ENCODE peak calls at places on chromosomes 3 and 15, in ten cellular contexts. One of them, this sample, is unnamed.

GRCh38 chr15:42191610-42192346 is 16.3 kb downstream of the VPS39 start:
- DNase-seq in right atrium auricular region: no peak
- DNase-seq in mesenchymal stem cell: no peak
- DNase-seq in iPS DF 6.9: no peak
- DNase-seq in fibroblast of lung: no peak
- DNase-seq in CD8-positive, alpha-beta memory T cell: no peak
- DNase-seq in naive thymus-derived CD4-positive, alpha-beta T cell: no peak
- DNase-seq in endothelial cell of umbilical vein: no peak
- DNase-seq in CD8-positive, alpha-beta T cell: no peak
- DNase-seq in uterus: no peak
- DNase-seq in this sample: no peak

GRCh38 chr3:175386630-175387029 is 527.5 kb downstream of the NAALADL2 start:
- DNase-seq in CD8-positive, alpha-beta T cell: no peak
- DNase-seq in iPS DF 6.9: no peak
- DNase-seq in CD8-positive, alpha-beta memory T cell: no peak
- DNase-seq in mesenchymal stem cell: peak; percentile 90
- DNase-seq in right atrium auricular region: no peak
- DNase-seq in fibroblast of lung: peak; percentile 99
- DNase-seq in endothelial cell of umbilical vein: peak; percentile 73
- DNase-seq in uterus: no peak
- DNase-seq in naive thymus-derived CD4-positive, alpha-beta T cell: no peak
- DNase-seq in this sample: peak; percentile 89

GRCh38 chr3:133531981-133532380 is 41.5 kb upstream of the CDV3 start:
- DNase-seq in CD8-positive, alpha-beta memory T cell: no peak
- DNase-seq in iPS DF 6.9: no peak
- DNase-seq in mesenchymal stem cell: peak; percentile 76
- DNase-seq in endothelial cell of umbilical vein: peak; percentile 67
- DNase-seq in fibroblast of lung: peak; percentile 94
- DNase-seq in uterus: no peak
- DNase-seq in CD8-positive, alpha-beta T cell: no peak
- DNase-seq in right atrium auricular region: no peak
- DNase-seq in naive thymus-derived CD4-positive, alpha-beta T cell: no peak
- DNase-seq in this sample: no peak

GRCh38 chr15:59300618-59301139 is 72.0 kb downstream of the MYO1E start:
- DNase-seq in mesenchymal stem cell: no peak
- DNase-seq in fibroblast of lung: no peak
- DNase-seq in naive thymus-derived CD4-positive, alpha-beta T cell: no peak
- DNase-seq in CD8-positive, alpha-beta T cell: peak; percentile 26
- DNase-seq in CD8-positive, alpha-beta memory T cell: no peak
- DNase-seq in uterus: peak; percentile 36
- DNase-seq in iPS DF 6.9: no peak
- DNase-seq in endothelial cell of umbilical vein: no peak
- DNase-seq in right atrium auricular region: no peak
- DNase-seq in this sample: no peak

GRCh38 chr3:187773233-187773962 is 28.1 kb upstream of the BCL6 start:
- DNase-seq in naive thymus-derived CD4-positive, alpha-beta T cell: no peak
- DNase-seq in iPS DF 6.9: no peak
- DNase-seq in uterus: no peak
- DNase-seq in CD8-positive, alpha-beta memory T cell: no peak
- DNase-seq in CD8-positive, alpha-beta T cell: no peak
- DNase-seq in endothelial cell of umbilical vein: no peak
- DNase-seq in right atrium auricular region: no peak
- DNase-seq in fibroblast of lung: no peak
- DNase-seq in mesenchymal stem cell: no peak
- DNase-seq in this sample: no peak

GRCh38 chr3:126170073-126170916 is 10.1 kb downstream of the ALDH1L1 start:
- DNase-seq in mesenchymal stem cell: no peak
- DNase-seq in endothelial cell of umbilical vein: no peak
- DNase-seq in fibroblast of lung: no peak
- DNase-seq in CD8-positive, alpha-beta T cell: no peak
- DNase-seq in CD8-positive, alpha-beta memory T cell: no peak
- DNase-seq in naive thymus-derived CD4-positive, alpha-beta T cell: no peak
- DNase-seq in uterus: no peak
- DNase-seq in iPS DF 6.9: no peak
- DNase-seq in right atrium auricular region: no peak
- DNase-seq in this sample: peak; percentile 39

GRCh38 chr3:126931806-126932187 is 51.1 kb upstream of the PLXNA1 start:
- DNase-seq in uterus: no peak
- DNase-seq in endothelial cell of umbilical vein: no peak
- DNase-seq in fibroblast of lung: no peak
- DNase-seq in naive thymus-derived CD4-positive, alpha-beta T cell: no peak
- DNase-seq in mesenchymal stem cell: no peak
- DNase-seq in CD8-positive, alpha-beta T cell: no peak
- DNase-seq in iPS DF 6.9: no peak
- DNase-seq in right atrium auricular region: no peak
- DNase-seq in CD8-positive, alpha-beta memory T cell: no peak
- DNase-seq in this sample: no peak

GRCh38 chr15:52383100-52383588 is 87.5 kb upstream of the MYO5C start:
- DNase-seq in naive thymus-derived CD4-positive, alpha-beta T cell: no peak
- DNase-seq in uterus: no peak
- DNase-seq in CD8-positive, alpha-beta T cell: no peak
- DNase-seq in right atrium auricular region: no peak
- DNase-seq in CD8-positive, alpha-beta memory T cell: no peak
- DNase-seq in fibroblast of lung: peak; percentile 48
- DNase-seq in endothelial cell of umbilical vein: peak; percentile 52
- DNase-seq in mesenchymal stem cell: no peak
- DNase-seq in iPS DF 6.9: no peak
- DNase-seq in this sample: no peak

GRCh38 chr15:93173369-93173768 is 84.4 kb upstream of the RGMA start:
- DNase-seq in iPS DF 6.9: no peak
- DNase-seq in naive thymus-derived CD4-positive, alpha-beta T cell: no peak
- DNase-seq in uterus: no peak
- DNase-seq in mesenchymal stem cell: no peak
- DNase-seq in endothelial cell of umbilical vein: no peak
- DNase-seq in right atrium auricular region: no peak
- DNase-seq in fibroblast of lung: peak; percentile 90
- DNase-seq in CD8-positive, alpha-beta memory T cell: no peak
- DNase-seq in CD8-positive, alpha-beta T cell: no peak
- DNase-seq in this sample: peak; percentile 78

GRCh38 chr15:99102332-99103235 is 2.3 kb upstream of the SYNM start:
- DNase-seq in mesenchymal stem cell: no peak
- DNase-seq in right atrium auricular region: peak; percentile 54
- DNase-seq in iPS DF 6.9: no peak
- DNase-seq in naive thymus-derived CD4-positive, alpha-beta T cell: no peak
- DNase-seq in CD8-positive, alpha-beta memory T cell: no peak
- DNase-seq in endothelial cell of umbilical vein: no peak
- DNase-seq in uterus: no peak
- DNase-seq in CD8-positive, alpha-beta T cell: no peak
- DNase-seq in fibroblast of lung: peak; percentile 7
- DNase-seq in this sample: no peak

GRCh38 chr3:72679540-72680198 is 168.6 kb downstream of the SHQ1 start:
- DNase-seq in mesenchymal stem cell: peak; percentile 9
- DNase-seq in CD8-positive, alpha-beta memory T cell: no peak
- DNase-seq in uterus: no peak
- DNase-seq in CD8-positive, alpha-beta T cell: no peak
- DNase-seq in naive thymus-derived CD4-positive, alpha-beta T cell: no peak
- DNase-seq in endothelial cell of umbilical vein: no peak
- DNase-seq in iPS DF 6.9: no peak
- DNase-seq in right atrium auricular region: no peak
- DNase-seq in fibroblast of lung: peak; percentile 81
- DNase-seq in this sample: peak; percentile 40

GRCh38 chr3:197320582-197320981 is 22.2 kb upstream of the DLG1 start:
- DNase-seq in CD8-positive, alpha-beta T cell: no peak
- DNase-seq in naive thymus-derived CD4-positive, alpha-beta T cell: no peak
- DNase-seq in fibroblast of lung: no peak
- DNase-seq in right atrium auricular region: no peak
- DNase-seq in endothelial cell of umbilical vein: no peak
- DNase-seq in iPS DF 6.9: no peak
- DNase-seq in mesenchymal stem cell: no peak
- DNase-seq in CD8-positive, alpha-beta memory T cell: no peak
- DNase-seq in uterus: no peak
- DNase-seq in this sample: no peak

GRCh38 chr3:141629950-141630349 is 108.1 kb upstream of the RNF7 start:
- DNase-seq in naive thymus-derived CD4-positive, alpha-beta T cell: no peak
- DNase-seq in CD8-positive, alpha-beta memory T cell: no peak
- DNase-seq in fibroblast of lung: no peak
- DNase-seq in mesenchymal stem cell: no peak
- DNase-seq in iPS DF 6.9: no peak
- DNase-seq in endothelial cell of umbilical vein: no peak
- DNase-seq in right atrium auricular region: no peak
- DNase-seq in uterus: no peak
- DNase-seq in CD8-positive, alpha-beta T cell: no peak
- DNase-seq in this sample: no peak

DNA sequence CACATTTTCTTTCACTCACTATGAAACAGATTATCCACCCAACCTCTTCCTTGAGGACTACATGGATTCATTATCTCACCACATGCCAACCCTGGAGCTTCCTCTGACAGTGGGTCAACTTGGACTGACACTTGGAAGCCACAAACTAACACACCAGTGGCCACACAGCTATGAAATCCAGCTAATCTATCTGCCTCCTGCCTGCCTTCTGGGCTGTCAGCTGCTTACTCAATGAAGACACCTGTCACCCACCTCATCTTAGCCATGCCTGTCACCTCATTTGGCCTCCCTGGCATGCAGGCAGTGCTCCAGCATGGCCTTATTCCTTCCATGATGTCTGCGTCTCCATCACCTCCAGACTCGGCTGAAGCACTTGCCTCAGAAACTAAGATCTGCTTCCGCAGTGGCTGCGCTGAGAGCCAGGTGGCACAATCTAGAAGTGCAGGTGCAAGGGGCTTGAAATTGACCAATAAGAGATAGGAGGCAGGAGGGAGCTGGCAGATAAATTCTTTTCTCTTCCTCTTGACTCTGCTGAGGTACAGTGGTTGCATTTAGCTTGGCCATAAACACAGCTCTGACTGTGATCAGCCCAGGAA is 105.2 kb upstream of the RNF7 start:
- DNase-seq in mesenchymal stem cell: no peak
- DNase-seq in right atrium auricular region: peak; percentile 18
- DNase-seq in CD8-positive, alpha-beta memory T cell: no peak
- DNase-seq in endothelial cell of umbilical vein: no peak
- DNase-seq in uterus: no peak
- DNase-seq in naive thymus-derived CD4-positive, alpha-beta T cell: no peak
- DNase-seq in fibroblast of lung: no peak
- DNase-seq in iPS DF 6.9: no peak
- DNase-seq in CD8-positive, alpha-beta T cell: no peak
- DNase-seq in this sample: no peak
- H3K36me3 ChIP-seq in mesenchymal stem cell: no peaks in the 10 kb centered on the region
- H3K36me3 ChIP-seq in right atrium auricular region: no peaks in the 10 kb centered on the region
- H3K36me3 ChIP-seq in CD8-positive, alpha-beta memory T cell: no peaks in the 10 kb centered on the region
- H3K36me3 ChIP-seq in endothelial cell of umbilical vein: no peaks in the 10 kb centered on the region
- H3K36me3 ChIP-seq in uterus: no peaks in the 10 kb centered on the region
- H3K36me3 ChIP-seq in naive thymus-derived CD4-positive, alpha-beta T cell: no peaks in the 10 kb centered on the region
- H3K36me3 ChIP-seq in fibroblast of lung: no peaks in the 10 kb centered on the region
- H3K36me3 ChIP-seq in iPS DF 6.9: no peaks in the 10 kb centered on the region
- H3K36me3 ChIP-seq in CD8-positive, alpha-beta T cell: no peaks in the 10 kb centered on the region
- H3K36me3 ChIP-seq in this sample: no peaks in the 10 kb centered on the region

GRCh38 chr15:25832158-25832557 is 31.0 kb downstream of the ATP10A start:
- DNase-seq in fibroblast of lung: peak; percentile 75
- DNase-seq in iPS DF 6.9: no peak
- DNase-seq in CD8-positive, alpha-beta T cell: no peak
- DNase-seq in naive thymus-derived CD4-positive, alpha-beta T cell: no peak
- DNase-seq in CD8-positive, alpha-beta memory T cell: no peak
- DNase-seq in endothelial cell of umbilical vein: no peak
- DNase-seq in mesenchymal stem cell: peak; percentile 17
- DNase-seq in right atrium auricular region: no peak
- DNase-seq in uterus: no peak
- DNase-seq in this sample: no peak

GRCh38 chr15:25830844-25831443 is 32.2 kb downstream of the ATP10A start:
- DNase-seq in fibroblast of lung: peak; percentile 98
- DNase-seq in mesenchymal stem cell: peak; percentile 64
- DNase-seq in right atrium auricular region: peak; percentile 76
- DNase-seq in uterus: peak; percentile 73
- DNase-seq in naive thymus-derived CD4-positive, alpha-beta T cell: no peak
- DNase-seq in iPS DF 6.9: no peak
- DNase-seq in CD8-positive, alpha-beta memory T cell: no peak
- DNase-seq in endothelial cell of umbilical vein: no peak
- DNase-seq in CD8-positive, alpha-beta T cell: no peak
- DNase-seq in this sample: no peak

GRCh38 chr15:25824618-25825017 is 38.5 kb downstream of the ATP10A start:
- DNase-seq in mesenchymal stem cell: no peak
- DNase-seq in naive thymus-derived CD4-positive, alpha-beta T cell: no peak
- DNase-seq in iPS DF 6.9: no peak
- DNase-seq in uterus: no peak
- DNase-seq in CD8-positive, alpha-beta T cell: no peak
- DNase-seq in right atrium auricular region: no peak
- DNase-seq in fibroblast of lung: no peak
- DNase-seq in CD8-positive, alpha-beta memory T cell: no peak
- DNase-seq in endothelial cell of umbilical vein: no peak
- DNase-seq in this sample: no peak

GRCh38 chr15:25825215-25825614 is 37.9 kb downstream of the ATP10A start:
- DNase-seq in right atrium auricular region: no peak
- DNase-seq in iPS DF 6.9: no peak
- DNase-seq in naive thymus-derived CD4-positive, alpha-beta T cell: no peak
- DNase-seq in fibroblast of lung: no peak
- DNase-seq in CD8-positive, alpha-beta memory T cell: no peak
- DNase-seq in CD8-positive, alpha-beta T cell: no peak
- DNase-seq in mesenchymal stem cell: no peak
- DNase-seq in endothelial cell of umbilical vein: no peak
- DNase-seq in uterus: no peak
- DNase-seq in this sample: no peak

DNA sequence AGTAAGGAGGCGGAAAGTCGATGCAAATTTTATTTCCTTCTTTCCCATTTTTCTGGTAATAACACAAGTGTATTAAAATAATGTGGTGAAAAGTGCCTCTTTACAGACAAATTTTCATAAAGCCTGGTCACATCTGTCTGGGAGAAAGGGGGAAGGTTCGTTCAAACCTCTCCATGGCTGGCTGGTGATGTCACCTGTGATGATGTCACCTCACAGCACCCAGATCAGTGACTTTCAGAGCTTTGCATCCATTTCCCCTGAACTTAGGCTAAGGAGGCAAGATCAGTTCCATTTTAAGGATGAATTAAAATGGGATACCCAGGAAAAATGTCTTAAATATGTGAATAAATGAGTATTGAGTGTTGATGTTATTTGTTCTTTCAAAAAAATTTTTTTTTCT is 34.1 kb downstream of the ATP10A start:
- DNase-seq in naive thymus-derived CD4-positive, alpha-beta T cell: no peak
- DNase-seq in iPS DF 6.9: no peak
- DNase-seq in right atrium auricular region: no peak
- DNase-seq in fibroblast of lung: peak; percentile 45
- DNase-seq in uterus: no peak
- DNase-seq in endothelial cell of umbilical vein: no peak
- DNase-seq in CD8-positive, alpha-beta memory T cell: no peak
- DNase-seq in mesenchymal stem cell: no peak
- DNase-seq in CD8-positive, alpha-beta T cell: no peak
- DNase-seq in this sample: no peak
- H3K27ac ChIP-seq in naive thymus-derived CD4-positive, alpha-beta T cell: no peak overlapping the region
- H3K27ac ChIP-seq in iPS DF 6.9: no peak overlapping the region
- H3K27ac ChIP-seq in right atrium auricular region: no peak overlapping the region
- H3K27ac ChIP-seq in fibroblast of lung: no peak overlapping the region
- H3K27ac ChIP-seq in uterus: no peak overlapping the region
- H3K27ac ChIP-seq in endothelial cell of umbilical vein: no peak overlapping the region
- H3K27ac ChIP-seq in CD8-positive, alpha-beta memory T cell: no peak overlapping the region
- H3K27ac ChIP-seq in mesenchymal stem cell: no peak overlapping the region
- H3K27ac ChIP-seq in CD8-positive, alpha-beta T cell: no peak overlapping the region
- H3K27ac ChIP-seq in this sample: no peak overlapping the region

GRCh38 chr3:158809642-158810041 is 7.8 kb downstream of the MFSD1 start:
- DNase-seq in naive thymus-derived CD4-positive, alpha-beta T cell: no peak
- DNase-seq in CD8-positive, alpha-beta T cell: no peak
- DNase-seq in right atrium auricular region: no peak
- DNase-seq in uterus: no peak
- DNase-seq in endothelial cell of umbilical vein: no peak
- DNase-seq in CD8-positive, alpha-beta memory T cell: no peak
- DNase-seq in iPS DF 6.9: no peak
- DNase-seq in fibroblast of lung: peak; percentile 35
- DNase-seq in mesenchymal stem cell: peak; percentile 28
- DNase-seq in this sample: no peak
- H3K36me3 ChIP-seq in naive thymus-derived CD4-positive, alpha-beta T cell: peaks cover 58% of the 10 kb centered on the region
- H3K36me3 ChIP-seq in CD8-positive, alpha-beta T cell: peaks cover 46% of the 10 kb centered on the region
- H3K36me3 ChIP-seq in right atrium auricular region: peaks cover 63% of the 10 kb centered on the region
- H3K36me3 ChIP-seq in uterus: no peaks in the 10 kb centered on the region
- H3K36me3 ChIP-seq in endothelial cell of umbilical vein: peaks cover 14% of the 10 kb centered on the region
- H3K36me3 ChIP-seq in CD8-positive, alpha-beta memory T cell: peaks cover 35% of the 10 kb centered on the region
- H3K36me3 ChIP-seq in iPS DF 6.9: no peaks in the 10 kb centered on the region
- H3K36me3 ChIP-seq in fibroblast of lung: peaks cover 22% of the 10 kb centered on the region
- H3K36me3 ChIP-seq in mesenchymal stem cell: peaks cover 93% of the 10 kb centered on the region
- H3K36me3 ChIP-seq in this sample: peaks cover 15% of the 10 kb centered on the region

GRCh38 chr3:155497930-155498647 is 204.6 kb upstream of the STRIT1 start:
- DNase-seq in naive thymus-derived CD4-positive, alpha-beta T cell: no peak
- DNase-seq in mesenchymal stem cell: peak; percentile 80
- DNase-seq in iPS DF 6.9: no peak
- DNase-seq in right atrium auricular region: no peak
- DNase-seq in fibroblast of lung: peak; percentile 96
- DNase-seq in uterus: no peak
- DNase-seq in CD8-positive, alpha-beta T cell: no peak
- DNase-seq in CD8-positive, alpha-beta memory T cell: no peak
- DNase-seq in endothelial cell of umbilical vein: no peak
- DNase-seq in this sample: peak; percentile 87
- H3K27ac ChIP-seq in naive thymus-derived CD4-positive, alpha-beta T cell: no peak overlapping the region
- H3K27ac ChIP-seq in mesenchymal stem cell: peak overlapping the region; percentile 59
- H3K27ac ChIP-seq in iPS DF 6.9: no peak overlapping the region
- H3K27ac ChIP-seq in right atrium auricular region: no peak overlapping the region
- H3K27ac ChIP-seq in fibroblast of lung: no peak overlapping the region
- H3K27ac ChIP-seq in uterus: no peak overlapping the region
- H3K27ac ChIP-seq in CD8-positive, alpha-beta T cell: no peak overlapping the region
- H3K27ac ChIP-seq in CD8-positive, alpha-beta memory T cell: no peak overlapping the region
- H3K27ac ChIP-seq in endothelial cell of umbilical vein: no peak overlapping the region
- H3K27ac ChIP-seq in this sample: no peak overlapping the region